ENCODE peak calls at places on chromosomes 7 and 10, in five cellular contexts. One of them, this sample, is unnamed.

GRCh38 chr10:1380075-1380793 is 324.0 kb downstream of the WDR37 start:
- DNase-seq in HCT116: no peak
- DNase-seq in HepG2: no peak
- DNase-seq in GM12878: no peak
- DNase-seq in K562: no peak
- DNase-seq in this sample: peak

GRCh38 chr7:32611201-32611691 is 116.0 kb downstream of the AVL9 start:
- DNase-seq in HCT116: no peak
- DNase-seq in HepG2: no peak
- DNase-seq in GM12878: no peak
- DNase-seq in K562: no peak
- DNase-seq in this sample: no peak

GRCh38 chr7:139991911-139992310 is 70.8 kb downstream of the PARP12 start:
- DNase-seq in HCT116: no peak
- DNase-seq in HepG2: no peak
- DNase-seq in GM12878: no peak
- DNase-seq in K562: no peak
- DNase-seq in this sample: no peak

GRCh38 chr10:101902032-101902799 is 58.6 kb upstream of the KCNIP2 start:
- DNase-seq in HCT116: no peak
- DNase-seq in HepG2: no peak
- DNase-seq in GM12878: peak
- DNase-seq in K562: no peak
- DNase-seq in this sample: no peak

GRCh38 chr7:42253316-42253715 is 16.3 kb upstream of the GLI3 start:
- DNase-seq in HCT116: no peak
- DNase-seq in HepG2: no peak
- DNase-seq in GM12878: no peak
- DNase-seq in K562: no peak
- DNase-seq in this sample: no peak

GRCh38 chr10:60446855-60447254 is 57.2 kb upstream of the ANK3 start:
- DNase-seq in HCT116: no peak
- DNase-seq in HepG2: no peak
- DNase-seq in GM12878: no peak
- DNase-seq in K562: no peak
- DNase-seq in this sample: no peak

GRCh38 chr10:121880842-121881423 is 46.9 kb downstream of the ATE1 start:
- DNase-seq in HCT116: no peak
- DNase-seq in HepG2: peak
- DNase-seq in GM12878: no peak
- DNase-seq in K562: no peak
- DNase-seq in this sample: no peak

GRCh38 chr7:22143496-22143895 is 197.8 kb upstream of the CDCA7L start:
- DNase-seq in HCT116: no peak
- DNase-seq in HepG2: no peak
- DNase-seq in GM12878: no peak
- DNase-seq in K562: no peak
- DNase-seq in this sample: no peak

GRCh38 chr10:31808258-31809218 is 120.1 kb downstream of the ARHGAP12 start:
- DNase-seq in HCT116: peak
- DNase-seq in HepG2: peak
- DNase-seq in GM12878: peak
- DNase-seq in K562: peak
- DNase-seq in this sample: no peak

GRCh38 chr10:1454964-1455363 is 282.4 kb downstream of the ADARB2 start:
- DNase-seq in HCT116: no peak
- DNase-seq in HepG2: no peak
- DNase-seq in GM12878: no peak
- DNase-seq in K562: no peak
- DNase-seq in this sample: no peak

GRCh38 chr7:26646666-26647065 is 217.7 kb downstream of the SKAP2 start:
- DNase-seq in HCT116: no peak
- DNase-seq in HepG2: no peak
- DNase-seq in GM12878: no peak
- DNase-seq in K562: no peak
- DNase-seq in this sample: no peak

GRCh38 chr7:86644282-86645173 is 819 bp downstream of the GRM3 start:
- DNase-seq in HCT116: no peak
- DNase-seq in HepG2: no peak
- DNase-seq in GM12878: no peak
- DNase-seq in K562: no peak
- DNase-seq in this sample: peak

GRCh38 chr10:111076682-111077661 is at the start of gene ADRA2A:
- DNase-seq in HCT116: no peak
- DNase-seq in HepG2: no peak
- DNase-seq in GM12878: no peak
- DNase-seq in K562: no peak
- DNase-seq in this sample: peak

GRCh38 chr10:15349133-15349532 is 22.0 kb downstream of the FAM171A1 start:
- DNase-seq in HCT116: no peak
- DNase-seq in HepG2: no peak
- DNase-seq in GM12878: no peak
- DNase-seq in K562: no peak
- DNase-seq in this sample: no peak

GRCh38 chr7:142539901-142540300 is 209.4 kb upstream of the PRSS1 start:
- DNase-seq in HCT116: no peak
- DNase-seq in HepG2: no peak
- DNase-seq in GM12878: no peak
- DNase-seq in K562: no peak
- DNase-seq in this sample: no peak

GRCh38 chr10:75083972-75084833 is 27.3 kb upstream of the SAMD8 start:
- DNase-seq in HCT116: no peak
- DNase-seq in HepG2: no peak
- DNase-seq in GM12878: no peak
- DNase-seq in K562: no peak
- DNase-seq in this sample: no peak

GRCh38 chr7:127993317-127993716 is 37.9 kb downstream of the LRRC4 start:
- DNase-seq in HCT116: no peak
- DNase-seq in HepG2: no peak
- DNase-seq in GM12878: no peak
- DNase-seq in K562: no peak
- DNase-seq in this sample: no peak

GRCh38 chr7:1086588-1087461 is 1.1 kb upstream of the GPER1 start:
- DNase-seq in HCT116: peak
- DNase-seq in HepG2: peak
- DNase-seq in GM12878: no peak
- DNase-seq in K562: peak
- DNase-seq in this sample: peak

GRCh38 chr10:102398172-102399020 is 2.9 kb downstream of the NFKB2 start:
- DNase-seq in HCT116: no peak
- DNase-seq in HepG2: no peak
- DNase-seq in GM12878: no peak
- DNase-seq in K562: no peak
- DNase-seq in this sample: no peak

GRCh38 chr10:16716051-16716450 is 101.2 kb downstream of the RSU1 start:
- DNase-seq in HCT116: no peak
- DNase-seq in HepG2: no peak
- DNase-seq in GM12878: no peak
- DNase-seq in K562: no peak
- DNase-seq in this sample: no peak
- TF ChIP-seq SP1 in HCT116: no peak
- TF ChIP-seq SP1 in HepG2: no peak
- TF ChIP-seq SP1 in GM12878: no peak
- TF ChIP-seq SP1 in K562: no peak
- TF ChIP-seq SP1 in this sample: no peak

DNA sequence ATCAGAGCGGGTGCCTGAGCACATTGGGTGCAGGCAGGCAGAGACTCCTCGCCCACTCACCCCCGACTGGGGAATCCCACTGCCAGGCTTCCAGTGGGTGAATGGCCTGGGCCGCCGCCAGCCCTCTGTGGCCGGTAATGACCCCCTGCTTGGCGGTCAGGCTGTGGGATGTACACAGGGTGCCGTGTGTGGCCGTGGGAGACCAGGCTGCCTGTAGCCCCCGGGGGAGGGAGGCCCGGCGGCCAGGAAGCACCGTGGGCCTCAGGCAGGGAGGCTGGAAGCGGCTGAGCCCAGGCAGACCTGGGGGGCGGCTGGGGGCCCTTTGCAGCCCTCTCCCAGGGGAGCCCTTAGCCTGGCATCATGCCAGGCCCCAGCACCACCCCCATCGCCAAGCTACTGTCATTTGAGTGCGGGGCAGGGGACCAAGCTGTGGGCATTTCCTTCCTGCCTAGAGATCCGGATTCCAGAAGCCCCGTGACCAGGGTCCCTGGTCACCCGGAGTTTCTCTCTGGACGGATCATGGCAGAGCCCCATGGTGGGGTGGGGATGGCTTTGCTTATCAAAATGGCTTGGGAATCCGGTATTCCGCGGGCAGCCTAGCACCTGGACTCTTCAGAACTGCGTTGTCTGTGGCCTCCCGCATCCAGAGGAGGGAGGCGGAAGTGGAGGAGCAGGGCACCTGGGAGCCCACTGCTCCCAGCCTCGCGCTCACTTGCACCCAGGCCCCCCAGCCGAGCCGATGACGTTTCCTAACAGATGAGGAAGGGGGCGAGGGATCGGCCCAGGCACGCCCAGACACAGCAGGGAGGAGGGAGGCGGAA is 1.1 kb downstream of the TTYH3 start:
- DNase-seq in HCT116: peak
- DNase-seq in HepG2: no peak
- DNase-seq in GM12878: no peak
- DNase-seq in K562: no peak
- DNase-seq in this sample: no peak
- TF ChIP-seq MAX in HCT116: no peak
- TF ChIP-seq MAX in HepG2: no peak
- TF ChIP-seq MAX in GM12878: no peak
- TF ChIP-seq MAX in K562: no peak
- TF ChIP-seq MAX in this sample: no peak

GRCh38 chr10:72332423-72333110 is 22.2 kb downstream of the DNAJB12 start:
- DNase-seq in HCT116: no peak
- DNase-seq in HepG2: no peak
- DNase-seq in GM12878: no peak
- DNase-seq in K562: no peak
- DNase-seq in this sample: no peak

GRCh38 chr10:72335394-72336258 is 19.1 kb downstream of the DNAJB12 start:
- DNase-seq in HCT116: no peak
- DNase-seq in HepG2: no peak
- DNase-seq in GM12878: no peak
- DNase-seq in K562: no peak
- DNase-seq in this sample: no peak

GRCh38 chr10:72334832-72335393 is 19.8 kb downstream of the DNAJB12 start:
- DNase-seq in HCT116: no peak
- DNase-seq in HepG2: peak
- DNase-seq in GM12878: peak
- DNase-seq in K562: no peak
- DNase-seq in this sample: no peak

GRCh38 chr10:72333111-72334012 is 21.4 kb downstream of the DNAJB12 start:
- DNase-seq in HCT116: no peak
- DNase-seq in HepG2: no peak
- DNase-seq in GM12878: no peak
- DNase-seq in K562: no peak
- DNase-seq in this sample: no peak

GRCh38 chr10:72334196-72334831 is 20.4 kb downstream of the DNAJB12 start:
- DNase-seq in HCT116: no peak
- DNase-seq in HepG2: no peak
- DNase-seq in GM12878: no peak
- DNase-seq in K562: no peak
- DNase-seq in this sample: peak
- TF ChIP-seq SIN3A in HCT116: no peak
- TF ChIP-seq SIN3A in HepG2: no peak
- TF ChIP-seq SIN3A in GM12878: no peak
- TF ChIP-seq SIN3A in K562: no peak
- TF ChIP-seq SIN3A in this sample: no peak

GRCh38 chr10:33279276-33279675 is 55.2 kb downstream of the NRP1 start:
- DNase-seq in HCT116: no peak
- DNase-seq in HepG2: no peak
- DNase-seq in GM12878: no peak
- DNase-seq in K562: no peak
- DNase-seq in this sample: no peak

GRCh38 chr10:33277135-33277536 is 57.3 kb downstream of the NRP1 start:
- DNase-seq in HCT116: no peak
- DNase-seq in HepG2: no peak
- DNase-seq in GM12878: no peak
- DNase-seq in K562: no peak
- DNase-seq in this sample: no peak

GRCh38 chr10:33276282-33276923 is 58.1 kb downstream of the NRP1 start:
- DNase-seq in HCT116: no peak
- DNase-seq in HepG2: no peak
- DNase-seq in GM12878: no peak
- DNase-seq in K562: no peak
- DNase-seq in this sample: no peak

GRCh38 chr10:33279791-33280190 is 54.7 kb downstream of the NRP1 start:
- DNase-seq in HCT116: no peak
- DNase-seq in HepG2: no peak
- DNase-seq in GM12878: no peak
- DNase-seq in K562: no peak
- DNase-seq in this sample: no peak

DNA sequence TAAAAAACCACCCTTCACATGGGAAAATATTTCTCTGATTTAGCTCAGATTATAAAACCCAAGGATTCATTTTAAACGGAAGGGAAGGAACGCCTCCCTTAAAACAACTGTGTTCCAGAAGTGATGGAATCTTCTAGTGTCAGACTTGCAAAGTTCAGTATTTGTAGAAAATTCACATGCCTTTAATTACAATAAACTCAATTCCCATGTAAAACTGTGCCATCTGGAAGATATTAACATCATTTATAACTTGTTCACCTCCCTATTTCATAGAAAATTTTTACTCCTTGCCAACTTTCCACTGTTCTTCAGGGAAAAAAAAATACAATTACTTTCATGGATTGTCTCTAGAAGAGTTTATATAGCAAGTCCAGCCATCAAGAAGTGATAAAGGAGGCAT is 54.2 kb downstream of the NRP1 start:
- DNase-seq in HCT116: no peak
- DNase-seq in HepG2: no peak
- DNase-seq in GM12878: no peak
- DNase-seq in K562: no peak
- DNase-seq in this sample: no peak
- TF ChIP-seq SP1 in HCT116: no peak
- TF ChIP-seq SP1 in HepG2: no peak
- TF ChIP-seq SP1 in GM12878: no peak
- TF ChIP-seq SP1 in K562: no peak
- TF ChIP-seq SP1 in this sample: no peak

GRCh38 chr7:12162420-12163113 is 48.5 kb upstream of the TMEM106B start:
- DNase-seq in HCT116: no peak
- DNase-seq in HepG2: no peak
- DNase-seq in GM12878: no peak
- DNase-seq in K562: no peak
- DNase-seq in this sample: no peak
- TF ChIP-seq MAX in HCT116: no peak
- TF ChIP-seq MAX in HepG2: no peak
- TF ChIP-seq MAX in GM12878: no peak
- TF ChIP-seq MAX in K562: no peak
- TF ChIP-seq MAX in this sample: no peak

This sample was measured in H1.